ENCODE peak calls at places on chromosome 16, in six cellular contexts. M is GM23338, H is tibial artery, R is left ventricle myocardium inferior, A is lower lobe of right lung, E is tibial nerve. U is an unnamed sample. For H3K4me1, the result is how much of the 10 kb centered on the place peaks cover.

GRCh38 chr16:3509470-3509928 is 8.7 kb downstream of the CLUAP1 start:
- DNase-seq in M (no peak), H (peak), R (no peak), A (no peak), E (no peak), U (no peak)

GRCh38 chr16:70754371-70754770 is 46.6 kb downstream of the VAC14 start:
- DNase-seq in M (no peak), H (no peak), R (peak), A (peak), E (no peak), U (no peak)

GRCh38 chr16:78240459-78241222 is 141.2 kb downstream of the WWOX start:
- DNase-seq in M (peak), H (no peak), R (no peak), A (peak), E (no peak), U (no peak)

GRCh38 chr16:48444574-48444973 is 59.4 kb upstream of the SIAH1 start:
- DNase-seq in M (no peak), H (no peak), R (no peak), A (no peak), E (no peak), U (no peak)

GRCh38 chr16:87017388-87018012 is 299.7 kb downstream of the C16orf95 start:
- DNase-seq in M (peak), H (peak), R (no peak), A (no peak), E (no peak), U (no peak)

GRCh38 chr16:50114357-50115129 is 38.6 kb upstream of the TENT4B start:
- DNase-seq in M (peak), H (no peak), R (no peak), A (no peak), E (no peak), U (no peak)

GRCh38 chr16:53433930-53434435 is 288 bp upstream of the RBL2 start:
- DNase-seq in M (no peak), H (no peak), R (no peak), A (no peak), E (no peak), U (peak)

GRCh38 chr16:14399397-14400284 is 230.4 kb downstream of the PARN start:
- DNase-seq in M (peak), H (peak), R (peak), A (no peak), E (peak), U (peak)

GRCh38 chr16:2950773-2951172 is 13.3 kb upstream of the KREMEN2 start:
- DNase-seq in M (no peak), H (no peak), R (no peak), A (no peak), E (no peak), U (no peak)

GRCh38 chr16:49460786-49461470 is 87.3 kb downstream of the C16orf78 start:
- DNase-seq in M (no peak), H (peak), R (no peak), A (no peak), E (no peak), U (no peak)

GRCh38 chr16:22388101-22388644 is 13.8 kb upstream of the CDR2 start:
- DNase-seq in M (no peak), H (no peak), R (no peak), A (no peak), E (no peak), U (no peak)

GRCh38 chr16:4979736-4980660 is 21.9 kb downstream of the SEC14L5 start:
- DNase-seq in M (no peak), H (no peak), R (no peak), A (peak), E (no peak), U (no peak)

GRCh38 chr16:9097266-9098219 is 6.1 kb downstream of the HAPSTR1 start:
- DNase-seq in M (no peak), H (no peak), R (no peak), A (no peak), E (no peak), U (no peak)
- H3K4me1 ChIP-seq in M (under half), H (half or more), R (half or more), A (half or more), E (half or more), U (under half)

GRCh38 chr16:85195271-85195647 is 83.0 kb upstream of the CIBAR2 start:
- DNase-seq in M (no peak), H (no peak), R (no peak), A (no peak), E (no peak), U (no peak)

GRCh38 chr16:85196976-85197375 is 84.7 kb upstream of the CIBAR2 start:
- DNase-seq in M (no peak), H (no peak), R (no peak), A (no peak), E (no peak), U (peak)

GRCh38 chr16:85197611-85198566 is 85.6 kb upstream of the CIBAR2 start:
- DNase-seq in M (no peak), H (no peak), R (no peak), A (no peak), E (no peak), U (no peak)

GRCh38 chr16:85194528-85195270 is 82.4 kb upstream of the CIBAR2 start:
- DNase-seq in M (no peak), H (no peak), R (no peak), A (no peak), E (no peak), U (peak)

DNA sequence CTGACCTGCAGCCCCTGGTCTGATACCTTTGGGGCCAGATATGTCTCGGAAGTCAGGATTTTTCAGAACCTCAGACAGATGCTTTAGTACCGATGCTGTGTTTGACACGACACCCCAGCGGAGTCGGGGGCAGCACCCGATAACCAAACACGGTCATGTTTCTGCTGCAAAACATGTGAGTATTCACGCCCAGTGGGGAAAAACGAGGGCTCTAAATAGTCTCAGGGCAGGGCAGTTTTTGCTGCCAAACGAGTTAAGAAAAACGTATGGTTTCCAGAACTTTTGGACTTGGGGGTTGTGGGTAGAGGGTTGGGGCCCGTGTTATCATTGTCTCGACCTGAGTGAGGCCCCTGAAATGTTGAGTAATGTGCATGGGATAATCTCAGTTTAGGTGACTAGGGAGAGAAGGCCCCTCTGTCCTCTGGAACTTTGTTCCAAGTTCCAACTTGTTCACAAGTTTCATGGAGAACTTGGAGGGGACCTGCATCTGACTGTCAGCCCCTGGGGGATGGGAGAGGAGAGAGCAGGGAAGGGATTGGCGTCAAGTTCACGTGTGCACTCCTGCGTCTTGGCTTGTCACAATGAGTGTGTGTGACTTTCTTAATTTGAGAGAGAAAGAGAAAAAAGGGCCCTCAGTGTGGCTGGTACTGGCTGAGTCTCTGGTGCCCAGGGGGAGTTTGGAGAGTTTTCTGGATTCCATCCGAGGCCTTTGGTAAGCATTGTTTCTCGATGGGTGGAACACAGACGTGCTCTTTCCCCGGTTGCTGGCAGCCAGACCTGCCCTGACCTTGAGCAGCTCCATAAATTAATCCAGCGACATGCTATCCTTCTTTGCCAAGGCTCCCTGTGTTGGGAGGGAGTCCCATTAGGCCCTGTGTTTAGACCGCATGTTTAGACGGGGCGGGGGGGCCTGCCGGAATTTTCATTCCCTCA is 83.9 kb upstream of the CIBAR2 start:
- DNase-seq in M (no peak), H (peak), R (no peak), A (no peak), E (no peak), U (no peak)
- H3K27ac ChIP-seq in M (no peak), H (peak), R (peak), A (no peak), E (peak), U (peak)

GRCh38 chr16:51268237-51268636 is 117.2 kb upstream of the SALL1 start:
- DNase-seq in M (no peak), H (no peak), R (no peak), A (no peak), E (no peak), U (no peak)
- H3K4me3 ChIP-seq in M (no peak), H (no peak), R (no peak), A (no peak), E (no peak), U (no peak)

GRCh38 chr16:65661451-65661850 is 539.6 kb upstream of the CDH11 start:
- DNase-seq in M (no peak), H (no peak), R (no peak), A (no peak), E (no peak), U (no peak)
- H3K4me1 ChIP-seq in M (under half), H (under half), R (under half), A (under half), E (under half), U (under half)

DNA sequence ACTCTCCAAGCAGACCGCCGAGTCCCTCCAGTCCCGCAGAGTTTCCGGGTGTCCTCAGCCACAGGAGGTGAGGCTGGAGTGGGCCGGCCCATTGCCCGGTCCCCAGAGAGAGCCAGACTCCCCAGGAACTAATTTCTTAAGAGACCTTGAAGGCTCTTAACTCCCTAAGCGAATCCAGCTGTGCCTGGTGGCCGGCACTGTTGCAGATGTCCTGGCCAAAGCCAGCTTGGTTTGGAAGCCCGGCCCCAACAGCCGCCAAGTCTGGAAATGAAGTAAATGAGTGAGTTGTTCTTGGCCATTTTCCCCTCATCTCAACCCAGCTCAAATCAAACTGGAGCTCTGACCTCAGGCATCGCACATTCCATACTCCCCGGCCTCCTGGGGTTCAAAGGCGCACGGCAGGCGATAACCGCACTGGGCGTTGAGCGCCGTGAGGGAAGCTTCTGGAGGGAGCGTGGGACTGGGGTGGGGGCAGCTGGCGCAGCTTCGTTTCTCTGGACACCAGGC is 42.0 kb downstream of the CMIP start:
- DNase-seq in M (no peak), H (peak), R (peak), A (peak), E (peak), U (peak)
- H3K27ac ChIP-seq in M (no peak), H (peak), R (no peak), A (peak), E (peak), U (no peak)

DNA sequence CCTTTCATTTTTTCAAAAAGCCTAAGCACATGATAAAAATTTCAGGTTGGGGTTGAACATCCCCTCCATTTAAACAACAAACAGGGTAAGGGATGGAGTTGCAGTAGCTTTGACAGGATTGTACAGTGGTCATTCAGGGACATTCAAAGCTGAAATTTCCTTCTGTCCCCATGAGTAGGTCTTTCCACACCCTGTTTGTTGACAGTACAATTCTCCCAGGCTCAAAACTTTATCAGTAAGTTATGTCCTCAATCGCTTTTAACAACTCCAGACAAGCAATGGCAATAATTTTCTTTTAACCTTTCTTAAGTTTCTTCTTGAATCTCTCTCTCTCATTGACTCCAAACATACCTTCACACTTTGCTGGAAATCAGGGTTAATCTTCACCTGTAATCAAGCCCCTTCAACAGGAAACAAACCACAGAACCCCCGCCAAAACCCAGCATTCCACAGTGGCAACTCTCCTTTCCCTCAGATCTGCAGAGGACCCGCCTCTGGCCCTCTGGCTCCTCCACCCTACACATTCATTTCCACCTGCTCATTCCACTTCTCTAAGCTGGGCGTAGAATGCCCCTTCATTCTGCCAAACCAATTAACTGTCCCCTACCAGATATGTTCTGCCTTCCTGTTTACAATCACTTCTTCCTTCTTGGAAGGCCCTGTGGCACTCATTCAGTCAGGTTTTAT is 20.7 kb downstream of the TXNDC11 start:
- DNase-seq in M (no peak), H (no peak), R (no peak), A (no peak), E (no peak), U (no peak)
- H3K4me3 ChIP-seq in M (no peak), H (no peak), R (no peak), A (no peak), E (no peak), U (no peak)

DNA sequence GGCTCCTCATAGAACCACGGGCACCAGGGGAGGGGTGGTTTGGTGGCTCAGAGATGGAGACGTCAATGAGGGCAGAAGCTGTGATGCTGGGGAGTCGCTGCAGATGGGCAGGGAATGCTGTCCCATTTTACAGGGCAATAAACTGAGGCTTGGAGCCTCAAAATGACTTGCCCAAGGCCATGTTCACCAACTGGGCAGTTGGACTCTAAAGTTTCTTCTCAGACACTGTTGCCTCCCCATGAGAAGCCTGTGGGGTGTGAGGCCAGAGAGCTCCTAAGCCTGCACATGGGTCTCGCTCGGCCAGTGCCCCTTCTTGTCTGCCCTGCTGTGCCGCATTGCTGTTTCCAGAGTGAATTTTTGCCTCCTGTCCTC is 38.6 kb downstream of the CPNE2 start:
- DNase-seq in M (no peak), H (no peak), R (no peak), A (no peak), E (no peak), U (no peak)
- H3K4me1 ChIP-seq in M (under half), H (under half), R (under half), A (under half), E (under half), U (under half)

GRCh38 chr16:112153-112840 is 26.2 kb downstream of the NPRL3 start:
- DNase-seq in M (no peak), H (no peak), R (no peak), A (no peak), E (no peak), U (no peak)
- H3K27ac ChIP-seq in M (no peak), H (no peak), R (no peak), A (no peak), E (no peak), U (no peak)

GRCh38 chr16:69672998-69673713 is 53.2 kb downstream of the NQO1 start:
- DNase-seq in M (no peak), H (no peak), R (no peak), A (no peak), E (no peak), U (no peak)

GRCh38 chr16:69672315-69672997 is 53.9 kb downstream of the NQO1 start:
- DNase-seq in M (no peak), H (no peak), R (no peak), A (no peak), E (no peak), U (no peak)

DNA sequence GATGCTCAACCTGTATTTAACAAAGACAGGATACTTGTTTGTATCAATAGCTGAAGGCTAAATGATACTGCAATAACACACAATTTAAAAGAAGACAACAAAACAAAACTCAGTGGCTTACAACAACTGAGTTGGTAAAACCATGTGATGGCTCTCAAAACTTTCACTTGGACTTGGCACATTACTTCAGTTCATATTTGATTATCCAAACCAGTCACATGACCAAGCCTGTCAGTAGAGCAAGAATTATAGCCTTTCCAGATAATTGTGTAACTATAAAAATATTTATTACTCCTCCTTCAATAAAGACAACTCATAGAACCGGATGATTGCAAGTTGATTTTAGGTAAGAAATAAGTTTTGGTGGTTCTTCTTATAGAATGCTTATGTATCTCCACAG is 56.8 kb downstream of the NQO1 start:
- DNase-seq in M (no peak), H (no peak), R (no peak), A (no peak), E (no peak), U (no peak)
- H3K4me3 ChIP-seq in M (no peak), H (no peak), R (no peak), A (no peak), E (no peak), U (no peak)

GRCh38 chr16:84726670-84727467 is 27.1 kb downstream of the USP10 start:
- DNase-seq in M (peak), H (no peak), R (peak), A (peak), E (no peak), U (peak)

GRCh38 chr16:84726079-84726669 is 26.4 kb downstream of the USP10 start:
- DNase-seq in M (peak), H (peak), R (peak), A (peak), E (peak), U (peak)

GRCh38 chr16:84728853-84729424 is 29.1 kb downstream of the USP10 start:
- DNase-seq in M (no peak), H (no peak), R (no peak), A (no peak), E (no peak), U (no peak)

GRCh38 chr16:84724619-84725307 is 25.0 kb downstream of the USP10 start:
- DNase-seq in M (no peak), H (no peak), R (no peak), A (no peak), E (no peak), U (no peak)

GRCh38 chr16:84725481-84726078 is 25.8 kb downstream of the USP10 start:
- DNase-seq in M (no peak), H (no peak), R (no peak), A (no peak), E (no peak), U (no peak)
- H3K4me1 ChIP-seq in M (half or more), H (under half), R (half or more), A (half or more), E (under half), U (under half)

U was measured in right cardiac atrium.